ENCODE peak calls at places on chromosomes 5 and 9, in six cellular contexts. B is GM06990, D is left ventricle myocardium inferior, V is thoracic aorta, I is lower leg skin, Y is stomach. Z is an unnamed sample.

GRCh38 chr5:149154629-149155028 is 13.3 kb downstream of the ABLIM3 start:
- DNase-seq in B (no peak), D (no peak), V (no peak), I (no peak), Y (no peak), Z (no peak)

GRCh38 chr9:120890415-120891254 is 13.6 kb upstream of the PHF19 start:
- DNase-seq in B (no peak), D (no peak), V (no peak), I (no peak), Y (no peak), Z (no peak)

GRCh38 chr5:127876384-127876783 is 173.2 kb downstream of the CCDC192 start:
- DNase-seq in B (no peak), D (no peak), V (no peak), I (no peak), Y (no peak), Z (no peak)

GRCh38 chr5:54990751-54991349 is 5.5 kb upstream of the ESM1 start:
- DNase-seq in B (no peak), D (no peak), V (no peak), I (no peak), Y (no peak), Z (no peak)

GRCh38 chr5:173819521-173819920 is 68.6 kb upstream of the CPEB4 start:
- DNase-seq in B (no peak), D (no peak), V (no peak), I (no peak), Y (no peak), Z (no peak)

GRCh38 chr5:135145985-135146384 is 112.0 kb upstream of the PITX1 start:
- DNase-seq in B (no peak), D (no peak), V (no peak), I (no peak), Y (no peak), Z (no peak)

GRCh38 chr5:96379862-96380261 is 53.2 kb downstream of the PCSK1 start:
- DNase-seq in B (no peak), D (no peak), V (no peak), I (no peak), Y (no peak), Z (no peak)

GRCh38 chr9:19989213-19989612 is 200.4 kb upstream of the SLC24A2 start:
- DNase-seq in B (no peak), D (no peak), V (no peak), I (no peak), Y (no peak), Z (no peak)

GRCh38 chr5:91418158-91418557 is 35.0 kb upstream of the ARRDC3 start:
- DNase-seq in B (no peak), D (no peak), V (no peak), I (no peak), Y (no peak), Z (no peak)

GRCh38 chr5:91419136-91419535 is 36.0 kb upstream of the ARRDC3 start:
- DNase-seq in B (no peak), D (no peak), V (no peak), I (no peak), Y (no peak), Z (no peak)

GRCh38 chr5:91420879-91421278 is 37.8 kb upstream of the ARRDC3 start:
- DNase-seq in B (no peak), D (no peak), V (no peak), I (no peak), Y (no peak), Z (no peak)

GRCh38 chr5:91417219-91417618 is 34.1 kb upstream of the ARRDC3 start:
- DNase-seq in B (no peak), D (no peak), V (no peak), I (no peak), Y (no peak), Z (no peak)

GRCh38 chr5:91419571-91420537 is 36.7 kb upstream of the ARRDC3 start:
- DNase-seq in B (no peak), D (peak; percentile 22), V (no peak), I (peak; percentile 66), Y (peak; percentile 75), Z (peak; percentile 46)
- TF ChIP-seq CTCF in B (peak; percentile 54), D (peak; percentile 82), V (peak; percentile 80), I (no peak), Y (peak; percentile 56), Z (peak; percentile 98)

GRCh38 chr9:35510366-35510744 is 20.4 kb downstream of the RUSC2 start:
- DNase-seq in B (no peak), D (no peak), V (no peak), I (no peak), Y (no peak), Z (no peak)

GRCh38 chr9:35508069-35508468 is 18.2 kb downstream of the RUSC2 start:
- DNase-seq in B (no peak), D (no peak), V (no peak), I (no peak), Y (no peak), Z (no peak)

GRCh38 chr9:35511453-35511852 is 21.5 kb downstream of the RUSC2 start:
- DNase-seq in B (no peak), D (no peak), V (no peak), I (no peak), Y (no peak), Z (no peak)

GRCh38 chr9:35506359-35506758 is 16.4 kb downstream of the RUSC2 start:
- DNase-seq in B (no peak), D (no peak), V (no peak), I (no peak), Y (no peak), Z (no peak)

GRCh38 chr9:35510745-35511428 is 21.0 kb downstream of the RUSC2 start:
- DNase-seq in B (no peak), D (peak; percentile 84), V (peak; percentile 63), I (peak; percentile 73), Y (peak; percentile 51), Z (no peak)
- TF ChIP-seq CTCF in B (no peak), D (peak; percentile 56), V (peak; percentile 31), I (no peak), Y (peak; percentile 4), Z (no peak)

GRCh38 chr9:84929068-84929467 is 259.5 kb downstream of the NTRK2 start:
- DNase-seq in B (no peak), D (no peak), V (no peak), I (no peak), Y (no peak), Z (no peak)

GRCh38 chr9:84928419-84928818 is 258.9 kb downstream of the NTRK2 start:
- DNase-seq in B (no peak), D (no peak), V (no peak), I (no peak), Y (no peak), Z (no peak)

GRCh38 chr9:84937086-84937670 is 267.6 kb downstream of the NTRK2 start:
- DNase-seq in B (no peak), D (no peak), V (no peak), I (no peak), Y (no peak), Z (peak; percentile 36)

GRCh38 chr9:84935528-84936117 is 266.1 kb downstream of the NTRK2 start:
- DNase-seq in B (no peak), D (no peak), V (no peak), I (no peak), Y (no peak), Z (no peak)

GRCh38 chr9:84932915-84933527 is 263.5 kb downstream of the NTRK2 start:
- DNase-seq in B (no peak), D (no peak), V (no peak), I (no peak), Y (no peak), Z (no peak)
- TF ChIP-seq CTCF in B (no peak), D (peak; percentile 20), V (no peak), I (no peak), Y (no peak), Z (no peak)

GRCh38 chr9:76458903-76459690 is at the start of gene GCNT1:
- DNase-seq in B (peak; percentile 97), D (peak; percentile 80), V (no peak), I (peak; percentile 70), Y (peak; percentile 96), Z (peak; percentile 81)
- TF ChIP-seq CTCF in B (peak; percentile 68), D (peak; percentile 55), V (peak; percentile 7), I (no peak), Y (peak; percentile 49), Z (no peak)

GRCh38 chr9:89225587-89225986 is 47.0 kb upstream of the SHC3 start:
- DNase-seq in B (no peak), D (no peak), V (no peak), I (no peak), Y (no peak), Z (no peak)
- TF ChIP-seq CTCF in B (no peak), D (no peak), V (no peak), I (no peak), Y (no peak), Z (no peak)

DNA sequence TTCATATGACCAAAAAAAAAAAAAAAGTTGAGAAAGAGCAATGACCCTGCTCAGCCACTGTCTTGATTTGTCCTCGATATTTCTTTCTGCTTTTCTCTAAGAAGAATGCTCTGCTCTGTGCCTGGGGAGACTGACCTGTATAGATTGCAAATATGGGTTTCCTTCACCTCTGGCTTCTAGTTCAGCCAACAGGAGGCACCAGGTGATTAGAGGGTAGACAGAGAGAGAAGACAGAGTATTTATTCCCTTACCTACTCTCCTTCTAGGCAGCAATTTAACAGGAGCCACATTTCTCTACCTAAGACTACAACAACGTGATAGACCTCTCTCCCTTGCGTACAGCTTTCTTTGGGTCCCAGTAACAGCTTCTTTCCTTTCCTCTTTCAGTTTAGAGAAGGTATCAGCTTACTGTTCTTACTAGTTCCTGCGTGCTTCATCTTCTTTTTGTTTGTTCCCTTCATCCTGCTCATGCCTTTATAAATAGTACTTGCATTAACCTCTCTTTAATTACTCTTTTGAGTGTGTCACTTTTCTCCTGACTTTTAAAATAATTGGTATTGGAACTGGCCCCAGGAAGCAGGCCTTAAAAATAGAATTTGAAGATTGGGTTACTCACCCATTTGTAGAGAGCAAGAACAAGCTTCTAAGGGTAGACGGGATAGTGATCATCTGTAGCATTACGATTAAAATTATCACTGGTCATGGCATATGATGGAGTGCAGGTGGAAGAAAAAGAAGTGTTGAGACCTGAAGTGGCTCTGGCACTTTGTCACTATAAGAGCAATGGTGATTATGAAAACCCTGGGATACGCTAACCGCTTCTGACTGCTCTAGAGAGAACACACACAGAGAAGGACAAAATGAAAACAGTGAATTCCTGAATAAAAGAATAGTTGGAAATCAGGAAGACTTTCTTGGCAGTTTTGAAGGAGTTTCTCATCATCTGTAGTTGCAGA is 161.2 kb upstream of the FSTL4 start:
- DNase-seq in B (no peak), D (no peak), V (no peak), I (no peak), Y (no peak), Z (no peak)
- TF ChIP-seq CTCF in B (no peak), D (peak; percentile 31), V (no peak), I (no peak), Y (peak; percentile 10), Z (no peak)

DNA sequence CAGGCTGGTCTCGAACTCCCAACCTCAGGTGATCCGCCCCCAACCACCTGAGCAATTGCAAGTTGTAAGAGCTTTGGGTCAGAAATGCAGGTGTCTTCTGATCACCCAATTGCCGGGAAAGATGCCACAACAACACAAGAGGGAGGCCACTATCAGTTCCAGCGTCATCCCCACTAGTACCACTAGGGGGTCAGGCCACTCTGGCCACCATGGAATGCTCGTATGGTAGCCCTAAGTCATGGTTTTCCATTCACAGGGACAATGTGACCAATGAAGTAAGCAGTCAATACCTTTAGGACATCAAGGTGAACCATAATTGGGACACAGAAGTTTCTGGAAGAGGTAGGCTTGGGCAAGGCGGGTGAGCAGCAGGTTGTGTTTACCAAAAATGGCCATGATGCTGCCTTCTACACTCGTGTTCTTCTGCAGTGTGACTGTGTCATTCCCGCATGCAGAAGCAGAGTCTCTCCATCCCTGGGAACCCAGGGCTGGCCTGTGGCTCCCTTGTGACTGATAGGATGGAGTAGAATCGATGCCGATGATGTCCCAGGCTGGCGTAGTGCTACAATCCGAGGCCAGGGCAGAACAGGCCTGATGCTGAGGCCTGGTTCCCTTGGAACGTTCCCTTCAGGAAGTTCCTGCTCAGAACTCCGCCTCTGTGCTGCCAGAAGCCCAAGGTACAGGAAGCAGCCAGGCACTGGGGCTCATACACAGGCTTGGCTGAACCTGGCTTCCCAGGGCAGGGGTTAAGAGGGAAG is 42.2 kb upstream of the ANKRD33B start:
- DNase-seq in B (no peak), D (no peak), V (no peak), I (no peak), Y (no peak), Z (no peak)
- TF ChIP-seq CTCF in B (peak; percentile 50), D (peak; percentile 32), V (no peak), I (no peak), Y (no peak), Z (peak; percentile 54)